ENCODE peak calls at places on chromosomes 3 and 15, in four cellular contexts. Z is IMR-90, A is mesendoderm, D is H1. C is an unnamed sample. For H3K4me1, the result is how much of the 10 kb centered on the place peaks cover.

GRCh38 chr15:32888221-32888761 is 170.5 kb downstream of the GREM1 start:
- DNase-seq in Z (peak), A (no peak), D (no peak), C (no peak)

GRCh38 chr3:101519685-101520365 is 6.8 kb upstream of the SENP7 start:
- DNase-seq in Z (no peak), A (no peak), D (no peak), C (no peak)

GRCh38 chr3:58962816-58963215 is 87.0 kb downstream of the CFAP20DC start:
- DNase-seq in Z (peak), A (no peak), D (no peak), C (no peak)

GRCh38 chr15:50210462-50211264 is 28.7 kb downstream of the SLC27A2 start:
- DNase-seq in Z (no peak), A (peak), D (no peak), C (no peak)

GRCh38 chr3:27712136-27713065 is 9.7 kb downstream of the EOMES start:
- DNase-seq in Z (peak), A (peak), D (peak), C (peak)

GRCh38 chr3:43285644-43286043 is 696 bp upstream of the SNRK start:
- DNase-seq in Z (no peak), A (peak), D (peak), C (peak)

GRCh38 chr15:64464271-64465005 is 4.1 kb downstream of the ZNF609 start:
- DNase-seq in Z (peak), A (no peak), D (no peak), C (no peak)

GRCh38 chr3:119145500-119146167 is at the start of gene TEX55:
- DNase-seq in Z (peak), A (peak), D (peak), C (peak)

GRCh38 chr3:9278085-9278484 is 28.6 kb upstream of the SRGAP3 start:
- DNase-seq in Z (no peak), A (peak), D (no peak), C (no peak)

GRCh38 chr3:47377186-47377585 is 3.6 kb upstream of the PTPN23 start:
- DNase-seq in Z (no peak), A (no peak), D (no peak), C (no peak)

GRCh38 chr3:11898611-11899325 is 52.1 kb upstream of the TAMM41 start:
- DNase-seq in Z (no peak), A (no peak), D (no peak), C (no peak)

GRCh38 chr3:71006810-71007785 is 576.4 kb downstream of the FOXP1 start:
- DNase-seq in Z (no peak), A (peak), D (no peak), C (no peak)

GRCh38 chr3:144552642-144553041 is 581.0 kb downstream of the DIPK2A start:
- DNase-seq in Z (no peak), A (no peak), D (no peak), C (no peak)

GRCh38 chr15:31342781-31343626 is 16.4 kb downstream of the KLF13 start:
- DNase-seq in Z (no peak), A (no peak), D (no peak), C (peak)

GRCh38 chr15:70356062-70356860 is 258.5 kb upstream of the TLE3 start:
- DNase-seq in Z (no peak), A (no peak), D (no peak), C (no peak)

GRCh38 chr3:98717584-98717983 is 45.6 kb upstream of the ST3GAL6 start:
- DNase-seq in Z (no peak), A (no peak), D (no peak), C (no peak)

GRCh38 chr15:33608714-33609113 is 297.9 kb downstream of the RYR3 start:
- DNase-seq in Z (no peak), A (peak), D (no peak), C (no peak)

GRCh38 chr15:90184119-90184785 is 16.9 kb upstream of the SEMA4B start:
- DNase-seq in Z (no peak), A (no peak), D (no peak), C (peak)
- H3K4me1 ChIP-seq in Z (under half), A (under half), D (under half), C (under half)

GRCh38 chr3:65391068-65391467 is 647.6 kb downstream of the MAGI1 start:
- DNase-seq in Z (no peak), A (no peak), D (no peak), C (no peak)
- H3K56ac ChIP-seq in Z (no peak), A (no peak), D (no peak), C (no peak)

DNA sequence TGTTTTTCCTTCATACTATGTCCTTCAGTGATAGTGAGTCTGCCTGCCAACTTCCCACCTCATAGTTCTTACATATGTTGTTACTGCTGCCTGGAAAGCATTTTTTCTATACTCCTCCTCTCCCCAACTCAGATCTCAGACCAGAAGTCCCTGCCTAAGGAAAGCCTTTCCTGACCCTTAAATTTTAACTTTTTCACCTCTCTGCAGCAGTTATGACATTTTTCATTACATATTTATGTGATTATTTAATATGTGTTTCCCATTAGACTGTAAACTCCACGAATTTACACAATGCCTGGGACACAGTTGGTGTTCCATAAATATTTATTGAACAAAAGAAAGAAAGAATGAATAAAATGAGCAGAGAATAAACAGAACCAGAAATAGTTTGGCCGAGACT is 125.5 kb downstream of the MITF start:
- DNase-seq in Z (peak), A (no peak), D (no peak), C (no peak)
- H2AK5ac ChIP-seq in Z (peak), A (no peak), D (no peak), C (no peak)

DNA sequence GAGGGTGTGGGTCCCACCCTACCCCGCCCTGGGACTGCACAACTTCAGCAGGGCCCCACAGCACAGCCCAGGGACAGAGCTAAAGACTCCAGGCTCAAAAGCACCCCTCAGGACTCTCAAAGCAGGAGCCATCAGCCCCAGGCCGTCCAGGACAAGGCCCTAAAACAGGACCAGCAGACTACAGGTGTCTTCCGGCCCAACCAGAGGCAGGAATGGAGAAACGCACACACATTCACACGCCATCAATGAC is 26.1 kb downstream of the ATRIP start:
- DNase-seq in Z (no peak), A (no peak), D (no peak), C (no peak)
- H3K4me1 ChIP-seq in Z (under half), A (under half), D (under half), C (under half)

C was measured in H9.